ENCODE peak calls at places on chromosomes 7 and 10, in six cellular contexts. C is H54; N is HuH-7; K is LoVo; J is mucosa of descending colon; Y is stimulated activated CD4-positive, alpha-beta T cell treated with anti-CD3 and anti-CD28 coated beads, Interleukin-4, amount 100 ng/mL, for 48 hours. Q is an unnamed sample.

GRCh38 chr7:117827861-117828260 is 45.4 kb downstream of the CTTNBP2 start:
- DNase-seq in C (no peak), N (no peak), K (peak), J (no peak), Y (no peak), Q (no peak)

GRCh38 chr7:135729230-135729629 is 1.2 kb upstream of the SLC13A4 start:
- DNase-seq in C (no peak), N (no peak), K (no peak), J (no peak), Y (no peak), Q (no peak)

GRCh38 chr10:343231-344215 is 208.3 kb downstream of the ZMYND11 start:
- DNase-seq in C (no peak), N (no peak), K (no peak), J (no peak), Y (no peak), Q (no peak)

GRCh38 chr10:44879531-44879899 is 31.6 kb upstream of the TMEM72 start:
- DNase-seq in C (no peak), N (no peak), K (no peak), J (no peak), Y (no peak), Q (no peak)

GRCh38 chr10:88582806-88583583 is at the start of gene RNLS:
- DNase-seq in C (peak), N (peak), K (no peak), J (peak), Y (peak), Q (peak)

GRCh38 chr7:74475243-74475986 is 21.7 kb downstream of the GTF2IRD1 start:
- DNase-seq in C (no peak), N (no peak), K (no peak), J (no peak), Y (no peak), Q (no peak)

GRCh38 chr10:103849880-103850571 is 5.3 kb downstream of the SH3PXD2A start:
- DNase-seq in C (peak), N (no peak), K (no peak), J (no peak), Y (no peak), Q (no peak)

GRCh38 chr7:36390199-36391090 is 783 bp downstream of the ANLN start:
- DNase-seq in C (peak), N (peak), K (peak), J (peak), Y (peak), Q (peak)

GRCh38 chr7:322111-322671 is 32.2 kb downstream of the FOXL3 start:
- DNase-seq in C (peak), N (peak), K (peak), J (peak), Y (peak), Q (peak)

GRCh38 chr10:5293691-5294550 is 70.8 kb upstream of the UCN3 start:
- DNase-seq in C (peak), N (peak), K (no peak), J (peak), Y (peak), Q (peak)

GRCh38 chr7:74149556-74149955 is 24.6 kb upstream of the EIF4H start:
- DNase-seq in C (no peak), N (no peak), K (no peak), J (no peak), Y (no peak), Q (no peak)

GRCh38 chr10:43125881-43126731 is 12.1 kb upstream of the CSGALNACT2 start:
- DNase-seq in C (no peak), N (no peak), K (no peak), J (peak), Y (no peak), Q (no peak)

GRCh38 chr10:48523212-48523819 is 81.6 kb downstream of the ARHGAP22 start:
- DNase-seq in C (peak), N (no peak), K (no peak), J (no peak), Y (no peak), Q (peak)

GRCh38 chr10:32317795-32318194 is 29.2 kb downstream of the EPC1 start:
- DNase-seq in C (no peak), N (no peak), K (no peak), J (no peak), Y (no peak), Q (no peak)

GRCh38 chr7:133976140-133976539 is 151.0 kb upstream of the LRGUK start:
- DNase-seq in C (no peak), N (no peak), K (no peak), J (no peak), Y (no peak), Q (no peak)

GRCh38 chr7:46029111-46029704 is 108.1 kb upstream of the IGFBP3 start:
- DNase-seq in C (no peak), N (no peak), K (no peak), J (no peak), Y (no peak), Q (no peak)

GRCh38 chr7:87075671-87076404 is 16.4 kb upstream of the ELAPOR2 start:
- DNase-seq in C (no peak), N (no peak), K (no peak), J (no peak), Y (no peak), Q (no peak)

GRCh38 chr7:18900801-18901200 is 216.6 kb downstream of the TWIST1 start:
- DNase-seq in C (no peak), N (no peak), K (no peak), J (no peak), Y (no peak), Q (no peak)

GRCh38 chr7:152464312-152465117 is 28.7 kb upstream of the KMT2C start:
- DNase-seq in C (peak), N (peak), K (peak), J (peak), Y (peak), Q (peak)

GRCh38 chr10:132541601-132542011 is 4.0 kb downstream of the INPP5A start:
- DNase-seq in C (no peak), N (no peak), K (no peak), J (peak), Y (no peak), Q (no peak)

GRCh38 chr10:80454526-80455460 is 683 bp downstream of the TSPAN14 start:
- DNase-seq in C (peak), N (peak), K (peak), J (peak), Y (no peak), Q (peak)

GRCh38 chr7:25240340-25240739 is 12.1 kb upstream of the NPVF start:
- DNase-seq in C (no peak), N (no peak), K (no peak), J (no peak), Y (no peak), Q (no peak)

GRCh38 chr10:87700031-87700796 is 40.5 kb downstream of the PAPSS2 start:
- DNase-seq in C (peak), N (no peak), K (no peak), J (no peak), Y (no peak), Q (no peak)

GRCh38 chr7:22319424-22320403 is 37.2 kb downstream of the RAPGEF5 start:
- DNase-seq in C (no peak), N (no peak), K (no peak), J (no peak), Y (no peak), Q (no peak)

GRCh38 chr7:130432886-130433285 is 7.9 kb downstream of the CEP41 start:
- DNase-seq in C (no peak), N (no peak), K (no peak), J (no peak), Y (no peak), Q (no peak)

GRCh38 chr7:105759670-105760548 is 116.5 kb downstream of the ATXN7L1 start:
- DNase-seq in C (no peak), N (peak), K (peak), J (peak), Y (no peak), Q (peak)

GRCh38 chr7:137081694-137082093 is 213.2 kb downstream of the CHRM2 start:
- DNase-seq in C (no peak), N (no peak), K (no peak), J (peak), Y (no peak), Q (no peak)

GRCh38 chr7:55127135-55127551 is 108.3 kb downstream of the EGFR start:
- DNase-seq in C (no peak), N (no peak), K (no peak), J (no peak), Y (no peak), Q (no peak)

GRCh38 chr10:71999360-72000072 is 35.3 kb downstream of the CHST3 start:
- DNase-seq in C (no peak), N (no peak), K (no peak), J (peak), Y (no peak), Q (no peak)

GRCh38 chr10:125768217-125768616 is 7.4 kb downstream of the MMP21 start:
- DNase-seq in C (no peak), N (no peak), K (no peak), J (no peak), Y (no peak), Q (peak)

GRCh38 chr7:76220185-76221057 is 18.7 kb downstream of the SRRM3 start:
- DNase-seq in C (no peak), N (no peak), K (peak), J (no peak), Y (no peak), Q (peak)

GRCh38 chr7:77799078-77799964 is 748 bp downstream of the PHTF2 start:
- DNase-seq in C (no peak), N (peak), K (peak), J (peak), Y (no peak), Q (peak)

Q was measured in K562.